ENCODE peak calls at places on chromosome 1, in seven cellular contexts. W is NCI-H69, A is AG08395, J is activated T-cell treated with anti-CD3 and anti-CD28 coated beads for 1 hour, Z is GM13976, T is HEK293T, X is left cardiac atrium. N is an unnamed sample.

GRCh38 chr1:226973371-226973897 is 33.3 kb downstream of the COQ8A start:
- DNase-seq in W (peak), A (no peak), J (no peak), Z (no peak), T (no peak), X (no peak), N (no peak)

GRCh38 chr1:36924282-36924791 is 110.0 kb downstream of the GRIK3 start:
- DNase-seq in W (peak), A (no peak), J (no peak), Z (peak), T (peak), X (peak), N (peak)

GRCh38 chr1:238233966-238234365 is 343.2 kb upstream of the ZP4 start:
- DNase-seq in W (peak), A (no peak), J (no peak), Z (no peak), T (no peak), X (no peak), N (no peak)

GRCh38 chr1:239123243-239123642 is 263.1 kb upstream of the CHRM3 start:
- DNase-seq in W (no peak), A (no peak), J (no peak), Z (no peak), T (no peak), X (no peak), N (no peak)

GRCh38 chr1:166544561-166544960 is 294.7 kb upstream of the POGK start:
- DNase-seq in W (no peak), A (no peak), J (no peak), Z (no peak), T (no peak), X (no peak), N (no peak)

GRCh38 chr1:179365342-179366092 is at the start of gene AXDND1:
- DNase-seq in W (peak), A (peak), J (peak), Z (peak), T (peak), X (peak), N (peak)

GRCh38 chr1:98981917-98982513 is 22.6 kb downstream of the PLPPR5 start:
- DNase-seq in W (no peak), A (peak), J (no peak), Z (no peak), T (no peak), X (no peak), N (no peak)

GRCh38 chr1:20533635-20534034 is 18.7 kb upstream of the FAM43B start:
- DNase-seq in W (no peak), A (no peak), J (no peak), Z (no peak), T (no peak), X (no peak), N (no peak)

GRCh38 chr1:3799976-3800685 is 3.8 kb upstream of the LRRC47 start:
- DNase-seq in W (peak), A (no peak), J (no peak), Z (no peak), T (no peak), X (no peak), N (no peak)

GRCh38 chr1:198047913-198048312 is 108.9 kb upstream of the NEK7 start:
- DNase-seq in W (no peak), A (no peak), J (no peak), Z (no peak), T (no peak), X (no peak), N (no peak)

N was measured in lung microvascular endothelial cell.